ENCODE peak calls at places on chromosomes 12 and 14, in five cellular contexts. S is astrocyte of the spinal cord, Q is choroid plexus epithelial cell, V is dorsolateral prefrontal cortex, Y is breast epithelium. K is an unnamed sample.

GRCh38 chr12:41993283-41993682 is 151.4 kb downstream of the GXYLT1 start:
- DNase-seq in S (no peak), V (no peak), Y (no peak), Q (no peak), K (no peak)

GRCh38 chr12:88726806-88727722 is 146.8 kb upstream of the KITLG start:
- DNase-seq in S (peak; percentile 36), V (no peak), Y (no peak), Q (no peak), K (no peak)

GRCh38 chr12:65881965-65882413 is 57.7 kb downstream of the HMGA2 start:
- DNase-seq in Y (peak; percentile 84), S (peak; percentile 86), V (peak; percentile 76), Q (peak; percentile 83), K (no peak)

GRCh38 chr14:96748371-96748770 is 48.8 kb upstream of the VRK1 start:
- DNase-seq in S (no peak), Q (no peak), V (no peak), Y (no peak), K (no peak)

GRCh38 chr12:1127021-1127420 is 136.0 kb downstream of the ERC1 start:
- DNase-seq in S (no peak), V (no peak), Y (no peak), Q (no peak), K (no peak)

GRCh38 chr12:95848575-95849388 is 10.0 kb upstream of the SNRPF start:
- DNase-seq in S (peak; percentile 55), Q (peak; percentile 63), Y (no peak), V (no peak), K (peak; percentile 36)

GRCh38 chr12:53495903-53496751 is 3.1 kb downstream of the MAP3K12 start:
- DNase-seq in Q (peak; percentile 95), V (no peak), Y (peak; percentile 57), S (peak; percentile 58), K (peak; percentile 78)

GRCh38 chr14:68822132-68822651 is 29.3 kb upstream of the ZFP36L1 start:
- DNase-seq in S (no peak), V (no peak), Y (peak; percentile 10), Q (no peak), K (no peak)

GRCh38 chr12:109677323-109677722 is 36.3 kb upstream of the FAM222A start:
- DNase-seq in V (no peak), Y (no peak), S (no peak), Q (no peak), K (no peak)

GRCh38 chr14:102026934-102027333 is 59.9 kb downstream of the HSP90AA1 start:
- DNase-seq in V (no peak), S (no peak), Q (no peak), Y (no peak), K (no peak)

GRCh38 chr12:19220205-19220604 is 90.7 kb downstream of the PLEKHA5 start:
- DNase-seq in Y (no peak), V (no peak), S (peak; percentile 85), Q (peak; percentile 74), K (no peak)

GRCh38 chr12:104957388-104958008 is 592 bp downstream of the SLC41A2 start:
- DNase-seq in Y (no peak), V (peak; percentile 56), Q (no peak), S (no peak), K (no peak)

GRCh38 chr14:20278414-20278813 is 27.3 kb downstream of the TTC5 start:
- DNase-seq in Q (peak; percentile 80), S (no peak), Y (no peak), V (no peak), K (no peak)

GRCh38 chr12:105205322-105206048 is 30.5 kb downstream of the APPL2 start:
- DNase-seq in Y (no peak), Q (no peak), S (no peak), V (no peak), K (no peak)

GRCh38 chr12:115761784-115762183 is 515.7 kb downstream of the MED13L start:
- DNase-seq in Q (no peak), S (no peak), V (no peak), Y (no peak), K (no peak)

GRCh38 chr12:57430117-57430930 is 519 bp downstream of the R3HDM2 start:
- DNase-seq in S (peak; percentile 50), Y (peak; percentile 32), Q (peak; percentile 38), V (no peak), K (peak; percentile 69)

GRCh38 chr14:75484711-75485429 is 37.4 kb upstream of the BATF start:
- DNase-seq in V (no peak), S (no peak), Y (no peak), Q (no peak), K (no peak)

GRCh38 chr12:20024194-20024593 is 344.1 kb upstream of the PDE3A start:
- DNase-seq in Y (no peak), V (no peak), Q (peak; percentile 66), S (no peak), K (no peak)

GRCh38 chr14:54976316-54976715 is 50.6 kb downstream of the WDHD1 start:
- DNase-seq in S (peak; percentile 82), Q (peak; percentile 88), Y (no peak), V (no peak), K (no peak)

GRCh38 chr12:22443379-22444316 is 100.7 kb downstream of the C2CD5 start:
- DNase-seq in Y (peak; percentile 49), S (peak; percentile 79), V (peak; percentile 62), Q (peak; percentile 93), K (peak; percentile 75)

GRCh38 chr14:90091393-90091792 is 29.6 kb downstream of the KCNK13 start:
- DNase-seq in S (peak; percentile 71), Q (peak; percentile 80), V (no peak), Y (no peak), K (no peak)

GRCh38 chr12:12897286-12897685 is 5.9 kb downstream of the GPRC5A start:
- DNase-seq in Y (no peak), V (no peak), S (no peak), Q (no peak), K (no peak)

GRCh38 chr12:119988440-119988787 is 622 bp upstream of the BICDL1 start:
- DNase-seq in V (no peak), S (peak; percentile 24), Y (no peak), Q (peak; percentile 53), K (no peak)

GRCh38 chr12:12465522-12465921 is 97.1 kb downstream of the DUSP16 start:
- DNase-seq in S (no peak), Q (no peak), V (no peak), Y (no peak), K (no peak)

GRCh38 chr12:112916270-112916669 is 9.5 kb downstream of the OAS1 start:
- DNase-seq in Q (peak; percentile 10), V (no peak), S (no peak), Y (peak; percentile 89), K (peak; percentile 96)

GRCh38 chr12:6604254-6605029 is 2.7 kb downstream of the CHD4 start:
- DNase-seq in Q (no peak), Y (no peak), S (no peak), V (no peak), K (no peak)

GRCh38 chr12:23474438-23475000 is 475.0 kb downstream of the SOX5 start:
- DNase-seq in Q (no peak), Y (no peak), V (no peak), S (no peak), K (no peak)

GRCh38 chr12:124884587-124885438 is 21.1 kb upstream of the SCARB1 start:
- DNase-seq in Y (no peak), S (no peak), Q (no peak), V (no peak), K (no peak)
- H3K4me3 ChIP-seq in Y (no peak overlapping the region), S (no peak overlapping the region), Q (no peak overlapping the region), V (no peak overlapping the region), K (no peak overlapping the region)

DNA sequence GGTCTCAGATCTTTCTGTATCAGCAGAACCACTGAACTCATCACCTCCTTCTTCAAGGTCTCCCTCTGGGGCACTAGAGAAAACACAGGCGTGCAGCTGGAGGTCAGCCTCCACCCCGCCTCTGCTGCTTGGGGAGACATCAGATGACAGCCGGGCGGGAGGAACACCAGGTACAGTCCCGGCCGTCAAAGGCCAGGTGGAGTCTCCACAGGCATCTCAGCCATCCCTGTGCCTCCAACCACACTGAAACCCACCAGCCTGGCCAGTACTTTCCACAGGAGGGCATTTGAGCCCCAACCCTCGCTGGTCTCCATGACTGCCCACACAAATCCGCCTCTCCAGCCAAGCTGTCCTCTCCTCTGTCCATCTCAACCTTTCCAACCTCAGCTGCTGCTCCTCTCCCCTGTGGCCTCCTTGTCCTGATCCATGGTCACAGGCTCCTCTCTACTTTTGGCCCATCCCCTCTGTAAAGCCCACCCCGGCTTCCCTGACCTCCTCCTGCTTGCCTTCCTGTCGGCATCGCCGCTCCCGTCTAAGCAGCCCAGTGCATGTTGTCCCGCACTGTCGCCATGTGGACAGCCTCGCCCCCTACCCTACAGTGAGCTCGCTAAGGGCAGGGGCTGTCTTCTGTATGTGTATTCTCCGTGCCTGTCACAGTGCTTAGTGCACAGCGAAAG is 21.4 kb upstream of the FKBP4 start:
- DNase-seq in V (no peak), S (no peak), Q (no peak), Y (no peak), K (no peak)
- H3K4me3 ChIP-seq in V (no peak overlapping the region), S (no peak overlapping the region), Q (no peak overlapping the region), Y (no peak overlapping the region), K (no peak overlapping the region)

DNA sequence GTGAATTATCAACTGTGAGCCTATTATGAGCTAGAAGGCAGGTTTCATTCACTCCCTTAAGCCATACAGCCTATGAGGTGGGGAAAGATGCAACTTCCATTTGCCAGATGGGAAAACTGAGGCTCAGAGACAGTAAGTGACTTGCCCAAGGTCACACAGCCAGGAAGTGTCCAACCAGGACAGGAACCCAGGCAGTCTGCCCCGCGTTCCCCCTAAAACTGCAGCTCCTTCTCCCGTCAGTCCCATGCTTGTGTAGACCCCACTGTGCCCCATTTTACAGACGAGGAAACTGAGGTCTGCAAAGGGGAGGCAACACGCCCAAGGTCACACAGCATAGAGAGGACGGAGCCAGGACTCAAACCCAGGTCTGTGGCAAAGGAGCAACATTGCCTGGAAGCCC is 50.6 kb downstream of the NCOR2 start:
- DNase-seq in Q (no peak), S (no peak), Y (no peak), V (no peak), K (no peak)
- H3K4me3 ChIP-seq in Q (peak overlapping the region; percentile 73), S (peak overlapping the region; percentile 65), Y (peak overlapping the region; percentile 71), V (peak overlapping the region; percentile 82), K (peak overlapping the region; percentile 59)

GRCh38 chr14:93977171-93977570 is 801 bp upstream of the ASB2 start:
- DNase-seq in V (no peak), Q (no peak), Y (no peak), S (no peak), K (no peak)
- H3K4me3 ChIP-seq in V (no peak overlapping the region), Q (no peak overlapping the region), Y (no peak overlapping the region), S (no peak overlapping the region), K (no peak overlapping the region)

DNA sequence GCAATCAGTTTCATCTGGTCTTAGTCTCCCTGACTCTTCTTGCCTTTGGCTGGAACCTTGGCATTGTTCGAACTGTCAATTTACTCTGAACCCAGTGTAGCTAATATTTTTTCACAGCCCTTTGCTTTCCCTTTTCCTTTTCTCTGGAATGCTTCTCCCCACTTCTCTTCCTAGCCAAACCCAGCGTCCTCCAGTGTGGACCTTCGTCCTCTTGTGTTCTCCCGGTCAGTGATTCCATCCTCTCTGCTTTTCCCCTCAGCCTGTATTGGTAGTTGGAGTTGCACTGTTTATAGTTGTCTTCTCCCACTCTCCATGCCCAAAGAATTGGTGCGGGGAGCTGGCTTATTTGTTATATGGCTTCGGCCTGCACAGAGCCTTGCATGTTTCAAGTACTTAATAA is 9.4 kb downstream of the ACVR1B start:
- DNase-seq in S (no peak), Y (no peak), Q (no peak), V (no peak), K (no peak)
- H3K4me3 ChIP-seq in S (no peak overlapping the region), Y (no peak overlapping the region), Q (no peak overlapping the region), V (no peak overlapping the region), K (no peak overlapping the region)